ENCODE peak calls at places on chromosomes 13 and 19, in eight cellular contexts. X is MM.1S; B is CD8-positive, alpha-beta T cell; M is endothelial cell of umbilical vein; N is aorta; K is adrenal gland; V is thoracic aorta; Z is CD4-positive, alpha-beta memory T cell. E is an unnamed sample.
A peak's percentile ranks its signal among the peaks of the same experiment; 100 is the strongest.

GRCh38 chr19:33681081-33681680 is 59.4 kb downstream of the CHST8 start:
- DNase-seq in X (no peak), V (no peak), Z (no peak), N (no peak), M (no peak), B (no peak), K (no peak), E (no peak)

GRCh38 chr19:15280048-15280725 is 47.9 kb upstream of the EPHX3 start:
- DNase-seq in N (no peak), B (no peak), X (no peak), Z (no peak), V (no peak), K (no peak), M (no peak), E (peak; percentile 69)

GRCh38 chr13:48220592-48221300 is 12.3 kb upstream of the ITM2B start:
- DNase-seq in X (no peak), V (no peak), K (no peak), Z (no peak), B (no peak), N (no peak), M (no peak), E (no peak)

GRCh38 chr19:8001651-8001994 is 3.8 kb downstream of the ELAVL1 start:
- DNase-seq in M (no peak), N (no peak), K (no peak), X (no peak), V (no peak), B (no peak), Z (no peak), E (no peak)

GRCh38 chr19:5068251-5069090 is 99.6 kb downstream of the KDM4B start:
- DNase-seq in B (no peak), X (no peak), M (no peak), V (no peak), K (peak; percentile 50), N (no peak), Z (no peak), E (no peak)

GRCh38 chr19:52094526-52094925 is 1.0 kb downstream of the ZNF841 start:
- DNase-seq in N (no peak), X (no peak), Z (no peak), B (no peak), M (no peak), V (no peak), K (no peak), E (no peak)

GRCh38 chr19:49149652-49150105 is 5.5 kb downstream of the HRC start:
- DNase-seq in K (peak; percentile 85), Z (no peak), V (no peak), N (peak; percentile 83), B (no peak), X (peak; percentile 19), M (peak; percentile 75), E (peak; percentile 61)

GRCh38 chr13:109196896-109197295 is 567.5 kb downstream of the MYO16 start:
- DNase-seq in M (no peak), N (no peak), Z (no peak), X (no peak), V (no peak), K (no peak), B (no peak), E (no peak)

GRCh38 chr19:57779220-57779845 is 9.9 kb downstream of the ZNF586 start:
- DNase-seq in V (no peak), Z (no peak), K (no peak), X (no peak), N (no peak), M (no peak), B (no peak), E (no peak)

GRCh38 chr13:113670541-113670940 is 3.5 kb downstream of the GRK1 start:
- DNase-seq in X (no peak), N (peak; percentile 23), M (no peak), B (peak; percentile 2), V (no peak), K (peak; percentile 7), Z (no peak), E (peak; percentile 3)

GRCh38 chr13:23473236-23473635 is 39.7 kb upstream of the SACS start:
- DNase-seq in M (no peak), N (no peak), B (no peak), V (no peak), X (no peak), Z (no peak), K (no peak), E (no peak)

GRCh38 chr19:5697890-5698634 is 8.0 kb downstream of the RPL36 start:
- DNase-seq in B (no peak), X (no peak), K (peak; percentile 55), M (no peak), Z (no peak), N (no peak), V (no peak), E (no peak)

GRCh38 chr13:28574617-28575142 is 79.8 kb upstream of the FLT1 start:
- DNase-seq in Z (no peak), B (no peak), X (no peak), M (peak; percentile 98), K (peak; percentile 50), N (peak; percentile 62), V (no peak), E (no peak)

GRCh38 chr19:36847968-36848367 is 2.7 kb upstream of the ZNF345 start:
- DNase-seq in M (no peak), X (no peak), V (no peak), N (no peak), K (no peak), Z (no peak), B (no peak), E (no peak)

GRCh38 chr19:49559928-49560327 is 20.4 kb downstream of the NOSIP start:
- DNase-seq in N (no peak), M (no peak), V (no peak), Z (no peak), B (no peak), X (no peak), K (no peak), E (no peak)

GRCh38 chr13:80299046-80299445 is 41.9 kb downstream of the SPRY2 start:
- DNase-seq in B (no peak), Z (no peak), M (no peak), K (no peak), X (no peak), N (no peak), V (no peak), E (no peak)

GRCh38 chr19:5480427-5480836 is 25.2 kb downstream of the ZNRF4 start:
- DNase-seq in B (peak; percentile 39), V (no peak), X (no peak), K (peak; percentile 18), M (peak; percentile 12), Z (no peak), N (no peak), E (no peak)

GRCh38 chr19:37855098-37855497 is 51.3 kb downstream of the WDR87 start:
- DNase-seq in M (peak; percentile 29), Z (no peak), X (no peak), B (no peak), K (peak; percentile 13), N (peak; percentile 49), V (no peak), E (peak; percentile 32)

GRCh38 chr13:35349673-35350278 is 126.7 kb downstream of the MAB21L1 start:
- DNase-seq in V (no peak), M (peak; percentile 90), K (peak; percentile 17), Z (no peak), N (no peak), B (no peak), X (no peak), E (no peak)

GRCh38 chr13:50588736-50589135 is 254.8 kb downstream of the DLEU7 start:
- DNase-seq in X (no peak), Z (no peak), M (no peak), K (no peak), V (no peak), B (no peak), N (no peak), E (no peak)

GRCh38 chr13:93217701-93218100 is 8.9 kb upstream of the GPC6 start:
- DNase-seq in Z (no peak), V (no peak), K (no peak), M (no peak), B (no peak), N (no peak), X (no peak), E (no peak)

GRCh38 chr13:110625771-110626321 is 10.5 kb downstream of the NAXD start:
- DNase-seq in B (no peak), M (no peak), Z (no peak), X (no peak), N (no peak), K (no peak), V (no peak), E (no peak)
- H3K4me1 ChIP-seq in B (peaks cover 10% of the 10 kb centered on the region), M (no peaks in the 10 kb centered on the region), Z (peaks cover 14% of the 10 kb centered on the region), X (no peaks in the 10 kb centered on the region), N (no peaks in the 10 kb centered on the region), K (peaks cover 10% of the 10 kb centered on the region), V (no peaks in the 10 kb centered on the region), E (peaks cover 60% of the 10 kb centered on the region)

GRCh38 chr19:2059422-2060201 is 8.6 kb upstream of the MKNK2 start:
- DNase-seq in M (no peak), V (no peak), B (no peak), N (peak; percentile 80), Z (no peak), X (no peak), K (peak; percentile 96), E (no peak)
- H3K4me1 ChIP-seq in M (peaks cover 28% of the 10 kb centered on the region), V (peaks cover 29% of the 10 kb centered on the region), B (peaks cover 69% of the 10 kb centered on the region), N (no peaks in the 10 kb centered on the region), Z (peaks cover 69% of the 10 kb centered on the region), X (peaks cover 28% of the 10 kb centered on the region), K (peaks cover 45% of the 10 kb centered on the region), E (peaks cover 95% of the 10 kb centered on the region)

DNA sequence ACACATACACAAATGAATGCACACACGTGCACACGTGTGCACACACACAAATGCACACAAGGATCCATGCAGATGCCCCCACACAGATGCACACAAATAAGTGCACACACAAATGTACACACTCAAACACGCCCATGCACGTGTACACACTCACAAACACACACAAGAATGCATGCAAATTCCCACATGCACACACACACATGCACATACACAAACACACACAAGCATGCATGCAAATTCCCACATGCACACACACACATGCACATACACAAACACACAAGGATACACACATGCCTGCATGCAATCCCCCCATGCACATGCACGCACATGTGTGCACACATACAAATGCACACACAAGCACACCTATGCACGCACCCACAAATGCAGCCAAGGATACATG is 13.3 kb downstream of the GNA15 start:
- DNase-seq in B (no peak), X (no peak), N (peak; percentile 21), M (no peak), V (no peak), K (no peak), Z (no peak), E (no peak)
- H3K4me1 ChIP-seq in B (no peaks in the 10 kb centered on the region), X (no peaks in the 10 kb centered on the region), N (no peaks in the 10 kb centered on the region), M (no peaks in the 10 kb centered on the region), V (no peaks in the 10 kb centered on the region), K (no peaks in the 10 kb centered on the region), Z (peaks cover 13% of the 10 kb centered on the region), E (no peaks in the 10 kb centered on the region)

DNA sequence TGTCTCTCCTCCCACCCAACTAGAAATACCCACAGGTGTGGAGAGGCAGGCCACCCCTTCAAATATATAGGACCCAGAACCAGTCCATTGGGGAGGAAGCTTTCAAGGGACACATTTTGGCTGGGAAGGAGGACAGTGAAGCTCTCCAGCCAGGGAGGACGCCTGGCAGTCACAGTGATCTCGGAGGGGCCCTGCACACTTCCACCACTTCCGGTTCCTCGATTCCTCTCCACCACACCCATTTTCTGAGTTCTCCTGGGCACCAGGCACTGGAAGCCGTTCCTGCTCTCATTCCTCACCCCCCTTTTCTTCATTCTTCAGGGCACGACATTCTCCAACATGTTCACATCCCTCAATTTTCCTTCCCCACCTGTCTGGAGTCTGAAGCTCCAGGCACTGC is 30.4 kb upstream of the CEACAM21 start:
- DNase-seq in K (no peak), V (no peak), Z (no peak), N (no peak), X (no peak), M (no peak), B (no peak), E (no peak)
- H3K4me1 ChIP-seq in K (no peaks in the 10 kb centered on the region), V (no peaks in the 10 kb centered on the region), Z (peaks cover 71% of the 10 kb centered on the region), N (no peaks in the 10 kb centered on the region), X (peaks cover 42% of the 10 kb centered on the region), M (peaks cover 38% of the 10 kb centered on the region), B (peaks cover 65% of the 10 kb centered on the region), E (peaks cover 17% of the 10 kb centered on the region)